ENCODE peak calls at places on chromosomes 4 and X, in six cellular contexts. S is GM12878, H is neural progenitor cell, M is GM23248, R is K562, U is GM23338. F is an unnamed sample.

GRCh38 chr4:2843909-2844584 is 403 bp downstream of the ADD1 start:
- DNase-seq in R (no peak), H (peak; percentile 83), M (peak; percentile 67), U (peak; percentile 61), S (no peak), F (no peak)

GRCh38 chrX:107290019-107290418 is 83.6 kb downstream of the DNAAF6 start:
- DNase-seq in R (no peak), S (no peak), M (no peak), U (no peak), H (no peak), F (no peak)

GRCh38 chr4:158090323-158090722 is 82.5 kb downstream of the GASK1B start:
- DNase-seq in U (no peak), S (no peak), H (no peak), M (peak; percentile 3), R (no peak), F (no peak)

GRCh38 chrX:124232523-124233201 is 99.8 kb upstream of the TEX13D start:
- DNase-seq in M (no peak), S (no peak), U (peak; percentile 24), R (no peak), H (no peak), F (no peak)

GRCh38 chr4:112514449-112515277 is 1.3 kb downstream of the NEUROG2 start:
- DNase-seq in S (no peak), U (peak; percentile 65), M (no peak), R (no peak), H (peak; percentile 64), F (no peak)

GRCh38 chrX:56803849-56804681 is 75.0 kb downstream of the NBDY start:
- DNase-seq in U (no peak), M (peak; percentile 56), H (no peak), S (no peak), R (no peak), F (no peak)

GRCh38 chrX:21004835-21005234 is 369.4 kb upstream of the CNKSR2 start:
- DNase-seq in U (no peak), R (no peak), H (no peak), M (peak; percentile 70), S (no peak), F (no peak)

GRCh38 chr4:148207074-148207473 is 235.1 kb downstream of the NR3C2 start:
- DNase-seq in U (peak; percentile 34), H (no peak), R (no peak), S (no peak), M (no peak), F (no peak)

GRCh38 chr4:26083987-26084386 is 170.0 kb downstream of the SMIM20 start:
- DNase-seq in S (peak; percentile 67), U (no peak), R (no peak), H (no peak), M (peak; percentile 91), F (no peak)

GRCh38 chr4:165508372-165509120 is 129.7 kb downstream of the CPE start:
- DNase-seq in S (no peak), R (no peak), M (no peak), H (no peak), U (no peak), F (no peak)

GRCh38 chr4:25367004-25367621 is 9.9 kb upstream of the ANAPC4 start:
- DNase-seq in M (peak; percentile 52), S (no peak), U (peak; percentile 71), R (no peak), H (peak; percentile 46), F (no peak)

GRCh38 chr4:130808492-130808891 is 1712.5 kb downstream of the C4orf33 start:
- DNase-seq in M (no peak), U (peak; percentile 60), R (no peak), H (peak; percentile 31), S (no peak), F (no peak)

GRCh38 chrX:83845397-83845796 is 15.5 kb upstream of the CYLC1 start:
- DNase-seq in M (peak; percentile 43), H (peak; percentile 53), S (no peak), U (peak; percentile 40), R (peak; percentile 12), F (no peak)

GRCh38 chr4:111696505-111696904 is 448.7 kb upstream of the FAM241A start:
- DNase-seq in R (no peak), U (no peak), M (no peak), S (no peak), H (no peak), F (no peak)

GRCh38 chrX:11146411-11146810 is 35.3 kb downstream of the HCCS start:
- DNase-seq in U (no peak), R (no peak), S (no peak), H (no peak), M (no peak), F (no peak)

GRCh38 chr4:103011378-103012025 is 8.0 kb downstream of the SLC9B1 start:
- DNase-seq in S (no peak), M (peak; percentile 46), R (peak; percentile 8), U (no peak), H (no peak), F (no peak)

GRCh38 chr4:5374994-5375393 is 323.7 kb downstream of the STK32B start:
- DNase-seq in S (no peak), U (no peak), R (no peak), H (no peak), M (no peak), F (no peak)

GRCh38 chr4:76459291-76459723 is 24.3 kb downstream of the SHROOM3 start:
- DNase-seq in R (no peak), M (peak; percentile 15), U (peak; percentile 97), S (no peak), H (peak; percentile 97), F (no peak)

GRCh38 chrX:13778916-13779315 is 38.0 kb downstream of the GPM6B start:
- DNase-seq in R (no peak), H (peak; percentile 24), M (peak; percentile 55), S (no peak), U (peak; percentile 30), F (no peak)

GRCh38 chrX:46957299-46957698 is 45.1 kb downstream of the JADE3 start:
- DNase-seq in S (no peak), R (no peak), U (no peak), H (no peak), M (no peak), F (no peak)

GRCh38 chr4:26074672-26075071 is 160.7 kb downstream of the SMIM20 start:
- DNase-seq in M (no peak), S (peak; percentile 68), U (peak; percentile 22), R (no peak), H (no peak), F (no peak)

GRCh38 chr4:6446130-6446482 is 26.3 kb downstream of the PPP2R2C start:
- DNase-seq in H (no peak), S (no peak), R (no peak), M (no peak), U (no peak), F (no peak)

GRCh38 chr4:6442555-6442954 is 29.9 kb downstream of the PPP2R2C start:
- DNase-seq in S (no peak), U (no peak), R (no peak), M (no peak), H (no peak), F (no peak)

GRCh38 chr4:6443035-6444023 is 29.1 kb downstream of the PPP2R2C start:
- DNase-seq in S (no peak), U (no peak), M (no peak), H (no peak), R (no peak), F (no peak)

GRCh38 chr4:6445403-6446129 is 26.8 kb downstream of the PPP2R2C start:
- DNase-seq in M (no peak), S (no peak), U (no peak), H (no peak), R (no peak), F (no peak)

GRCh38 chr4:6444587-6444986 is 27.8 kb downstream of the PPP2R2C start:
- DNase-seq in R (no peak), S (no peak), M (no peak), U (no peak), H (no peak), F (no peak)
- TF ChIP-seq EZH2 in R (no peak), S (no peak), M (no peak), U (no peak), H (no peak), F (no peak)

DNA sequence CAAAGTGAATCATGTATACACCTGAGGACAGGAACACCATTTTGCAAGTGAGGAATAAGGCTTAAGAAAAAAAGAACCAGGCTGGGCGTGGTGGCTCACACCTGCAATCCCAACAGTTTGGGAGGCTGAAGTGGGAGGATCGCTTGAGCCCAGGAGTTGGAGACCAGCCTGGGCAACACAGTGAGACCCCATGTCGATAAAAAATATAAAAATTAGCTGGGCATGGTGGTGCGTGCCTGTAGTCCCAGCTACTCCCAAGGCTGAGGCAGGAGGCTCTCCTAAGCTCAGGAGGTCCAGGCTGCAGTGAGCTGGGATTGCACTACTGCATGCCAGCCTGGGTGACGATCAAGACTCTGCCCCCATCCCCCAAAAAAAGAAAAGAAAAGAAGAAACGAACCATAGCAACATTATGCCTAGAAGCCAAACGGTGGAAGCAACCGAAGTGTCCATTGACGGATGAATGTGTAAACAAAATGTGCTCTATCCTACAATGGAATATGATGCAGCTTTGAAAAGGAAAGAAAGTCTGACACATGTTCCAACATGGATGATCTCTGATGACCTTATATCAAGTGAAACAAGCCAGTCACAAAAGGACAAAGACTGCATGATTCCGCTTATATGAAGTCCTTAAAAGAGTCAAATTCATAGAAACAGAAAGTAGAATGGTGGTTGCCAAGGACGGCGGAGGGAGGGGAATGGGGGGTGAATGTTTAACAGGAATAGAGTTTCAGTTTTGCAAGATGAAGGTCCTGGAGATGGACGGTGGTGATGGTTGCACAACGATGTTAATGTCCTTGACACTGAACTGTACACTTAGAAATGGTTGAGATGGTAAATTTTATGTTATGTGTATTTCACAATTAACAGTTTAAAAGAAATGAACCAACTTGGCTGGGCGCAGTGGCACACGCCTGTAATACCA is 8.6 kb upstream of the KIAA0232 start:
- DNase-seq in U (no peak), H (no peak), M (no peak), R (no peak), S (no peak), F (no peak)
- TF ChIP-seq EZH2 in U (no peak), H (no peak), M (no peak), R (no peak), S (no peak), F (no peak)

GRCh38 chr4:84481879-84482245 is 17.2 kb downstream of the NKX6-1 start:
- DNase-seq in R (no peak), M (no peak), S (no peak), H (peak; percentile 54), U (no peak), F (no peak)
- TF ChIP-seq EZH2 in R (no peak), M (no peak), S (no peak), H (peak; percentile 84), U (peak; percentile 73), F (no peak)

GRCh38 chr4:84501721-84502267 is 2.7 kb upstream of the NKX6-1 start:
- DNase-seq in H (peak; percentile 55), R (no peak), U (peak; percentile 51), S (no peak), M (no peak), F (no peak)

GRCh38 chr4:84502955-84503373 is 3.9 kb upstream of the NKX6-1 start:
- DNase-seq in R (no peak), M (no peak), U (no peak), H (peak; percentile 53), S (no peak), F (no peak)

GRCh38 chr4:84500386-84501196 is 1.5 kb upstream of the NKX6-1 start:
- DNase-seq in M (no peak), S (no peak), R (no peak), H (no peak), U (no peak), F (no peak)

GRCh38 chr4:84502333-84502954 is 3.4 kb upstream of the NKX6-1 start:
- DNase-seq in H (no peak), M (no peak), S (no peak), U (no peak), R (no peak), F (no peak)

DNA sequence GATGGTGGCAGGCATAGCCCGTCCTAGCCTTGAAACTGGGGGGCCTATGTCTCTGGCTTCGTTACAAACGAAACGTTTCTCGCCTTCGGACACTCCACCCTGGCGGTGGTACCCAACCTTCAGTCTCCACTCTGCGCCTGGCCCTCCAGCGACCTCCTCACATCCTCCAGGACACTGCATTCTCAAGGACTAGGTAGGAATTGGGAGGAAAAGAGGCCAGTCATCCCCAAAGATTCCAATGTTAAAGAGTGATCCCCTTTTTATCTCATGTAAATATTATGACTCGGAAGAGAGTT is 2.1 kb upstream of the NKX6-1 start:
- DNase-seq in R (no peak), H (peak; percentile 43), M (no peak), U (peak; percentile 65), S (no peak), F (no peak)
- TF ChIP-seq EZH2 in R (no peak), H (no peak), M (no peak), U (peak; percentile 86), S (no peak), F (no peak)

F was measured in DND-41.